ENCODE peak calls at places on chromosomes 3 and 15, in eight cellular contexts. W is T-cell; O is effector memory CD8-positive, alpha-beta T cell; X is activated CD4-positive, alpha-beta T cell treated with anti-CD3 and anti-CD28 coated beads for 36 hours; J is aorta; V is natural killer cell; L is left lobe of liver; E is left cardiac atrium. C is an unnamed sample.

GRCh38 chr3:67516496-67516895 is 137.9 kb downstream of the SUCLG2 start:
- ATAC-seq in W (no peak), O (no peak), X (no peak), J (no peak), V (no peak), L (peak; percentile 96), E (no peak), C (no peak)

GRCh38 chr15:94493176-94493575 is 261.8 kb downstream of the MCTP2 start:
- ATAC-seq in W (no peak), O (no peak), X (no peak), J (no peak), V (no peak), L (no peak), E (no peak), C (no peak)

GRCh38 chr3:133136114-133137041 is 98.2 kb downstream of the TMEM108 start:
- ATAC-seq in W (no peak), O (no peak), X (no peak), J (no peak), V (no peak), L (no peak), E (peak; percentile 68), C (peak; percentile 96)

GRCh38 chr15:31230630-31231485 is 95.8 kb upstream of the KLF13 start:
- ATAC-seq in W (no peak), O (peak; percentile 58), X (no peak), J (no peak), V (peak; percentile 15), L (no peak), E (no peak), C (no peak)

GRCh38 chr3:141440942-141441341 is 45.9 kb upstream of the RASA2 start:
- ATAC-seq in W (no peak), O (peak; percentile 22), X (peak; percentile 23), J (no peak), V (peak; percentile 18), L (peak; percentile 4), E (no peak), C (peak; percentile 38)

GRCh38 chr15:50164458-50164857 is 17.5 kb upstream of the SLC27A2 start:
- ATAC-seq in W (no peak), O (no peak), X (no peak), J (no peak), V (no peak), L (peak; percentile 88), E (peak; percentile 22), C (no peak)

GRCh38 chr15:97504031-97504430 is 456.5 kb upstream of the ARRDC4 start:
- ATAC-seq in W (no peak), O (no peak), X (no peak), J (no peak), V (no peak), L (no peak), E (no peak), C (no peak)

GRCh38 chr15:55513125-55513524 is 5.1 kb upstream of the DNAAF4 start:
- ATAC-seq in W (no peak), O (no peak), X (no peak), J (no peak), V (no peak), L (no peak), E (no peak), C (no peak)

GRCh38 chr3:128578346-128578745 is 72.3 kb downstream of the RPN1 start:
- ATAC-seq in W (no peak), O (no peak), X (no peak), J (no peak), V (no peak), L (no peak), E (no peak), C (no peak)

GRCh38 chr3:106130384-106131084 is 261.7 kb upstream of the CBLB start:
- ATAC-seq in W (no peak), O (no peak), X (no peak), J (peak; percentile 60), V (no peak), L (no peak), E (peak; percentile 91), C (peak; percentile 90)

GRCh38 chr15:59185725-59186124 is 20.9 kb upstream of the LDHAL6B start:
- ATAC-seq in W (no peak), O (no peak), X (no peak), J (no peak), V (peak; percentile 24), L (peak; percentile 29), E (no peak), C (no peak)

GRCh38 chr15:91694131-91694828 is 159.2 kb upstream of the SLCO3A1 start:
- ATAC-seq in W (no peak), O (no peak), X (no peak), J (peak; percentile 82), V (no peak), L (peak; percentile 76), E (peak; percentile 88), C (peak; percentile 46)

GRCh38 chr3:49780080-49780967 is 6.0 kb downstream of the IP6K1 start:
- ATAC-seq in W (no peak), O (no peak), X (no peak), J (no peak), V (no peak), L (no peak), E (no peak), C (no peak)

GRCh38 chr3:105802073-105802706 is 66.6 kb downstream of the CBLB start:
- ATAC-seq in W (no peak), O (no peak), X (no peak), J (no peak), V (no peak), L (no peak), E (no peak), C (no peak)

C was measured in SK-N-SH treated with all-trans-retinoic acid at 6 μM for 48 hours.